ENCODE peak calls at places on chromosomes 6 and 20, in six cellular contexts. L, H, M, G, D and C are unnamed samples.

GRCh38 chr20:47035191-47035590 is 140.5 kb downstream of the EYA2 start:
- DNase-seq in M (no peak), H (no peak), L (no peak), G (no peak), D (no peak), C (peak)

GRCh38 chr6:45265246-45265645 is 62.9 kb upstream of the RUNX2 start:
- DNase-seq in D (no peak), G (peak), L (peak), M (peak), H (no peak), C (no peak)

GRCh38 chr6:106114492-106114891 is 28.4 kb downstream of the PRDM1 start:
- DNase-seq in D (no peak), G (no peak), M (no peak), L (no peak), H (no peak), C (no peak)

GRCh38 chr20:62122659-62123449 is 579 bp downstream of the LSM14B start:
- DNase-seq in G (no peak), M (peak), H (no peak), L (peak), D (no peak), C (peak)

GRCh38 chr6:158879180-158879579 is 60.0 kb upstream of the EZR start:
- DNase-seq in D (peak), L (no peak), M (peak), H (no peak), G (no peak), C (no peak)

GRCh38 chr6:148761532-148761951 is 14.7 kb downstream of the UST start:
- DNase-seq in L (no peak), D (no peak), H (no peak), G (peak), M (peak), C (no peak)

GRCh38 chr6:104589940-104590339 is 269.8 kb downstream of the HACE1 start:
- DNase-seq in M (no peak), G (no peak), L (no peak), H (no peak), D (no peak), C (no peak)

GRCh38 chr6:169328112-169328801 is 74.6 kb upstream of the THBS2 start:
- DNase-seq in H (no peak), D (peak), G (peak), M (peak), L (peak), C (peak)

GRCh38 chr20:62427172-62428007 is at the start of gene RBBP8NL:
- DNase-seq in D (no peak), H (no peak), L (peak), M (no peak), G (no peak), C (no peak)

GRCh38 chr6:82298012-82298411 is 50.5 kb upstream of the IBTK start:
- DNase-seq in D (peak), M (peak), H (no peak), G (peak), L (peak), C (peak)

GRCh38 chr6:2746557-2747061 is 4.1 kb downstream of the MYLK4 start:
- DNase-seq in L (no peak), D (no peak), G (no peak), M (no peak), H (no peak), C (no peak)

GRCh38 chr6:1765160-1765900 is 155.6 kb downstream of the FOXC1 start:
- DNase-seq in M (no peak), D (no peak), L (no peak), H (no peak), G (no peak), C (no peak)

GRCh38 chr6:46781478-46782378 is 11.5 kb upstream of the MEP1A start:
- DNase-seq in G (peak), L (peak), M (peak), D (peak), H (peak), C (peak)

GRCh38 chr6:111552241-111552744 is 53.4 kb downstream of the TRAF3IP2 start:
- DNase-seq in L (peak), G (peak), H (peak), D (peak), M (peak), C (peak)

GRCh38 chr6:144325232-144325631 is 40.1 kb downstream of the UTRN start:
- DNase-seq in G (no peak), D (no peak), L (no peak), H (no peak), M (no peak), C (no peak)

GRCh38 chr6:150346346-150346745 is 22.5 kb upstream of the IYD start:
- DNase-seq in D (no peak), M (peak), H (no peak), G (no peak), L (peak), C (no peak)

GRCh38 chr20:61844621-61845020 is 221.1 kb downstream of the TAF4 start:
- DNase-seq in M (no peak), L (no peak), H (no peak), D (no peak), G (no peak), C (no peak)

DNA sequence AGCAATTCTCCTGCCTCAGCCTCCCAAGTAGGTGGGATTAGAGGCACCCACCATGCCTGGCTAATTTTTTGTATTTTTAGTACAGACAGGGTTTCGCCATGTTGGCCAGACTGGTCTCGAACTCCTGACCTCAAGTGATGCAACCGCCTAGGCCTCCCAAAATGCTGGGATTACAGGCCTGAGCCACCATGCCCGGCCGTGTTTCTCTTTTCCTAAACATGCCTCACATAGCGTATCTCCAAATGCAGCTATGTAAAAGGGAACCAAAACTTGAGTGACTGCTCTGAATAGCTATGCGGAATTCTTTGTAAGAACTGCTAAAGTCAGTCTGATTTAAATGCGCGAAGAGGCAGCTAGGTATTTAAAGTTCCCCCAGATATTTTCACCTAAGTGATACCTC is 20.5 kb downstream of the BPIFA2 start:
- DNase-seq in G (no peak), D (no peak), H (no peak), M (no peak), L (no peak), C (no peak)
- TF ChIP-seq CTCF in G (no peak), D (no peak), H (no peak), M (no peak), L (no peak), C (no peak)

GRCh38 chr20:36155991-36156390 is 1.5 kb downstream of the EPB41L1 start:
- DNase-seq in H (no peak), G (no peak), L (no peak), D (no peak), M (no peak), C (no peak)

GRCh38 chr20:36155629-36155971 is 1.1 kb downstream of the EPB41L1 start:
- DNase-seq in G (no peak), L (no peak), M (no peak), H (no peak), D (no peak), C (no peak)

GRCh38 chr20:36153204-36153603 is 1.3 kb upstream of the EPB41L1 start:
- DNase-seq in G (no peak), M (no peak), D (no peak), L (no peak), H (no peak), C (no peak)

GRCh38 chr20:36153754-36154695 is 515 bp upstream of the EPB41L1 start:
- DNase-seq in D (peak), L (peak), H (peak), M (peak), G (peak), C (peak)

GRCh38 chr20:36154696-36155628 is at the start of gene EPB41L1:
- DNase-seq in H (no peak), L (no peak), D (no peak), M (no peak), G (no peak), C (no peak)
- H3K4me3 ChIP-seq in H (peak), L (peak), D (peak), M (peak), G (peak), C (peak)

GRCh38 chr6:13563009-13563408 is 11.4 kb upstream of the SIRT5 start:
- DNase-seq in D (no peak), M (no peak), H (no peak), L (no peak), G (no peak), C (no peak)
- TF ChIP-seq CTCF in D (no peak), M (no peak), H (no peak), L (no peak), G (no peak), C (no peak)

GRCh38 chr20:31861346-31862156 is 8.8 kb downstream of the DUSP15 start:
- DNase-seq in G (peak), H (no peak), M (no peak), D (no peak), L (peak), C (peak)
- H3K4me3 ChIP-seq in G (peak), H (peak), M (no peak), D (peak), L (peak), C (peak)

GRCh38 chr6:54262499-54262898 is 45.7 kb upstream of the TINAG start:
- DNase-seq in G (no peak), L (no peak), D (no peak), H (no peak), M (no peak), C (no peak)

GRCh38 chr6:54264581-54265272 is 43.5 kb upstream of the TINAG start:
- DNase-seq in G (peak), H (no peak), L (no peak), M (peak), D (no peak), C (peak)

GRCh38 chr6:54262956-54263355 is 45.3 kb upstream of the TINAG start:
- DNase-seq in G (no peak), M (no peak), L (no peak), H (no peak), D (no peak), C (no peak)

GRCh38 chr6:54267798-54268197 is 40.4 kb upstream of the TINAG start:
- DNase-seq in M (peak), H (no peak), L (peak), D (peak), G (peak), C (no peak)

GRCh38 chr6:54266400-54266923 is 41.8 kb upstream of the TINAG start:
- DNase-seq in M (no peak), H (no peak), G (no peak), L (no peak), D (no peak), C (no peak)
- TF ChIP-seq CTCF in M (no peak), H (no peak), G (no peak), L (no peak), D (no peak), C (no peak)